ENCODE peak calls at places on chromosomes 4 and X, in five cellular contexts. O is A549, N is IMR-90, Q is GM12878, S is K562. A is an unnamed sample.

GRCh38 chr4:145351922-145352321 is 129.7 kb upstream of the SMAD1 start:
- DNase-seq in O (no peak), N (no peak), Q (no peak), S (no peak), A (no peak)

GRCh38 chrX:9677098-9677739 is 88.4 kb downstream of the GPR143 start:
- DNase-seq in O (no peak), N (peak), Q (peak), S (no peak), A (no peak)

GRCh38 chr4:110637408-110638131 is 14.7 kb upstream of the PITX2 start:
- DNase-seq in O (no peak), N (no peak), Q (no peak), S (no peak), A (no peak)

GRCh38 chrX:136850441-136851175 is 29.9 kb downstream of the RBMX start:
- DNase-seq in O (no peak), N (no peak), Q (no peak), S (no peak), A (no peak)

GRCh38 chr4:68655764-68656444 is 14.5 kb downstream of the UGT2B15 start:
- DNase-seq in O (peak), N (no peak), Q (no peak), S (no peak), A (no peak)

GRCh38 chr4:61445374-61446063 is 245.4 kb downstream of the ADGRL3 start:
- DNase-seq in O (no peak), N (no peak), Q (no peak), S (no peak), A (no peak)

GRCh38 chr4:147723316-147723715 is 8.6 kb upstream of the ARHGAP10 start:
- DNase-seq in O (no peak), N (no peak), Q (no peak), S (no peak), A (no peak)

GRCh38 chrX:2875798-2876399 is 47.2 kb downstream of the GYG2 start:
- DNase-seq in O (peak), N (no peak), Q (no peak), S (no peak), A (peak)

GRCh38 chrX:17376381-17377046 is 1.5 kb downstream of the NHS start:
- DNase-seq in O (peak), N (no peak), Q (no peak), S (no peak), A (no peak)

GRCh38 chr4:128394778-128395177 is 107.2 kb upstream of the PGRMC2 start:
- DNase-seq in O (no peak), N (peak), Q (no peak), S (no peak), A (no peak)

GRCh38 chrX:10769696-10770619 is 149.6 kb upstream of the MID1 start:
- DNase-seq in O (no peak), N (peak), Q (no peak), S (no peak), A (no peak)

GRCh38 chr4:190020790-190021717 is 6.0 kb downstream of the FRG2 start:
- DNase-seq in O (peak), N (peak), Q (no peak), S (peak), A (peak)

GRCh38 chr4:74874785-74875367 is 58.0 kb upstream of the PARM1 start:
- DNase-seq in O (peak), N (peak), Q (peak), S (peak), A (peak)

GRCh38 chr4:106303548-106303947 is 12.5 kb downstream of the TBCK start:
- DNase-seq in O (no peak), N (no peak), Q (no peak), S (no peak), A (no peak)

GRCh38 chr4:69828828-69829227 is 31.1 kb downstream of the SULT1E1 start:
- DNase-seq in O (no peak), N (no peak), Q (no peak), S (no peak), A (no peak)

GRCh38 chrX:107571296-107571998 is 56.9 kb upstream of the PRPS1 start:
- DNase-seq in O (peak), N (peak), Q (no peak), S (no peak), A (no peak)

GRCh38 chr4:74365761-74366160 is 816 bp downstream of the EREG start:
- DNase-seq in O (no peak), N (no peak), Q (no peak), S (peak), A (peak)

GRCh38 chr4:160592258-160592657 is 1489.4 kb downstream of the RAPGEF2 start:
- DNase-seq in O (no peak), N (no peak), Q (no peak), S (no peak), A (no peak)

GRCh38 chr4:44544158-44544557 is 95.5 kb upstream of the KCTD8 start:
- DNase-seq in O (no peak), N (no peak), Q (no peak), S (no peak), A (no peak)

GRCh38 chr4:182103614-182104319 is 139.4 kb upstream of the TENM3 start:
- DNase-seq in O (no peak), N (no peak), Q (no peak), S (no peak), A (no peak)

GRCh38 chr4:787561-787981 is 38.4 kb downstream of the CPLX1 start:
- DNase-seq in O (no peak), N (no peak), Q (no peak), S (no peak), A (peak)

GRCh38 chr4:169009281-169010124 is 552 bp downstream of the CBR4 start:
- DNase-seq in O (peak), N (peak), Q (no peak), S (peak), A (no peak)

GRCh38 chrX:22135994-22136684 is 104.0 kb downstream of the PHEX start:
- DNase-seq in O (peak), N (peak), Q (no peak), S (peak), A (peak)

GRCh38 chrX:31832263-31832662 is 760.4 kb upstream of the FTHL17 start:
- DNase-seq in O (no peak), N (no peak), Q (no peak), S (no peak), A (peak)

GRCh38 chrX:150196300-150196699 is 166.8 kb upstream of the MAMLD1 start:
- DNase-seq in O (no peak), N (no peak), Q (no peak), S (no peak), A (no peak)

GRCh38 chr4:177393236-177393635 is 49.0 kb downstream of the AGA start:
- DNase-seq in O (no peak), N (no peak), Q (no peak), S (no peak), A (no peak)

GRCh38 chr4:65670331-65671031 is at the start of gene EPHA5:
- DNase-seq in O (peak), N (peak), Q (no peak), S (no peak), A (peak)

GRCh38 chr4:26958925-26959653 is 98.4 kb downstream of the STIM2 start:
- DNase-seq in O (no peak), N (no peak), Q (no peak), S (no peak), A (no peak)

GRCh38 chrX:42739258-42739657 is 38.7 kb downstream of the PPP1R2C start:
- DNase-seq in O (no peak), N (no peak), Q (no peak), S (no peak), A (no peak)

GRCh38 chr4:87545052-87545451 is 15.9 kb upstream of the SPARCL1 start:
- DNase-seq in O (no peak), N (no peak), Q (no peak), S (no peak), A (no peak)

GRCh38 chrX:45385767-45386166 is 185.1 kb upstream of the DIPK2B start:
- DNase-seq in O (no peak), N (peak), Q (no peak), S (no peak), A (no peak)

GRCh38 chr4:7787067-7787466 is 152.6 kb downstream of the AFAP1 start:
- DNase-seq in O (no peak), N (no peak), Q (no peak), S (no peak), A (no peak)

GRCh38 chrX:68383540-68383939 is 49.8 kb downstream of the OPHN1 start:
- DNase-seq in O (no peak), N (no peak), Q (no peak), S (no peak), A (no peak)

GRCh38 chr4:89266128-89266527 is 41.5 kb downstream of the GPRIN3 start:
- DNase-seq in O (no peak), N (no peak), Q (no peak), S (no peak), A (no peak)

GRCh38 chr4:102299708-102300107 is 45.6 kb downstream of the SLC39A8 start:
- DNase-seq in O (peak), N (peak), Q (no peak), S (peak), A (peak)

GRCh38 chr4:124941267-124941666 is 228.7 kb upstream of the ANKRD50 start:
- DNase-seq in O (no peak), N (peak), Q (no peak), S (no peak), A (no peak)

GRCh38 chr4:45467157-45467556 is 656.7 kb downstream of the GABRG1 start:
- DNase-seq in O (no peak), N (no peak), Q (no peak), S (no peak), A (no peak)

GRCh38 chr4:140893939-140894338 is 137.8 kb upstream of the TBC1D9 start:
- DNase-seq in O (no peak), N (peak), Q (no peak), S (no peak), A (no peak)

GRCh38 chrX:2145672-2146412 is 354.9 kb downstream of the DHRSX start:
- DNase-seq in O (no peak), N (no peak), Q (no peak), S (no peak), A (no peak)

GRCh38 chrX:131830400-131831184 is 192.5 kb upstream of the STK26 start:
- DNase-seq in O (peak), N (peak), Q (peak), S (peak), A (peak)
- TF ChIP-seq RCOR1 in O (no peak), N (no peak), Q (no peak), S (peak), A (no peak)

GRCh38 chr4:162485486-162485885 is 321.7 kb upstream of the FSTL5 start:
- DNase-seq in O (no peak), N (no peak), Q (no peak), S (no peak), A (no peak)
- TF ChIP-seq RCOR1 in O (no peak), N (no peak), Q (no peak), S (no peak), A (no peak)

GRCh38 chr4:156929706-156930105 is 41.9 kb downstream of the PDGFC start:
- DNase-seq in O (no peak), N (no peak), Q (no peak), S (no peak), A (no peak)

GRCh38 chr4:156934259-156934635 is 37.4 kb downstream of the PDGFC start:
- DNase-seq in O (no peak), N (no peak), Q (no peak), S (no peak), A (no peak)

GRCh38 chr4:156933633-156934258 is 37.9 kb downstream of the PDGFC start:
- DNase-seq in O (peak), N (peak), Q (no peak), S (no peak), A (no peak)

DNA sequence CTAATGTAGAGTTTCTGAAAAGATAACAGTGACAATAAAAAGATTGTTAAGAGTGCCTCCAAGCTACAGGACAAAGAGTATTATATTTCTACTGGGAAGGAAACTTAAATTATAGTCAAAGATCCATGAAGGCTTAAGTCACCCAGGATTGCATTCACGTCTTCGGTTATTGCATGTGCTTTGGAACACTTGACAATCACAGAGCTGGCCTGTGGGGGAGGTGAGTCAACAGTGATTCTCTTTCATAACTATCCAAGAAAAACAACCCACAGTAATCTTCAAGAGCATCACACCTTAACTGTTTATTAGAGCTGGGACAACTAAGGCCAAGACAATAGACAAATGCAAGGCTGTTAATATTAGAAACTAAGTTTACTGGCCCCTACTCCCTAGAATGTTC is 40.3 kb downstream of the PDGFC start:
- DNase-seq in O (peak), N (peak), Q (no peak), S (no peak), A (no peak)
- TF ChIP-seq RCOR1 in O (no peak), N (peak), Q (no peak), S (no peak), A (no peak)

GRCh38 chr4:91935217-91935616 is 368.5 kb upstream of the GRID2 start:
- DNase-seq in O (peak), N (no peak), Q (no peak), S (no peak), A (no peak)
- TF ChIP-seq RCOR1 in O (no peak), N (no peak), Q (no peak), S (no peak), A (no peak)

GRCh38 chrX:117607571-117607970 is 509.0 kb downstream of the KLHL13 start:
- DNase-seq in O (no peak), N (no peak), Q (no peak), S (no peak), A (no peak)
- TF ChIP-seq RCOR1 in O (no peak), N (no peak), Q (no peak), S (no peak), A (no peak)

DNA sequence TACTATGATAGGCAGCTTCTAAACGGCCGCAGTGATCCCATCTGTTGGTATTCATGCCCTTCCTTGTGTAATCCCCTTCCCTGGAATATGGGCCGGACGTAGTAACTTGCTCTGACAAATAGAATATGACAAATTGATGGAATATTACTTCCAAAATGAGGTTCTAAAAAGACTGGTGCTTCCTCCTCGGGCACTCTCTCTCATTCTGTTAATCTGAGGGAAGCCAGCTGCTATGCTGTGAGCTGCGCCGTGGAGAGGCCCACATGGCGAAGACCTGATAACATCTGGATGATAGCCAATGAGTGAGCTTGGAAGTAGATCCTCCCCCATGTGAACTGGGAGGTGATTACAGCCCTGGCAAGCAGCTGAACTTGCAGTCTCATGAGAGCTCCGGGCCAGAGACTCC is 27.2 kb upstream of the SLC25A4 start:
- DNase-seq in O (peak), N (peak), Q (no peak), S (peak), A (peak)
- TF ChIP-seq RCOR1 in O (no peak), N (no peak), Q (no peak), S (peak), A (peak)

DNA sequence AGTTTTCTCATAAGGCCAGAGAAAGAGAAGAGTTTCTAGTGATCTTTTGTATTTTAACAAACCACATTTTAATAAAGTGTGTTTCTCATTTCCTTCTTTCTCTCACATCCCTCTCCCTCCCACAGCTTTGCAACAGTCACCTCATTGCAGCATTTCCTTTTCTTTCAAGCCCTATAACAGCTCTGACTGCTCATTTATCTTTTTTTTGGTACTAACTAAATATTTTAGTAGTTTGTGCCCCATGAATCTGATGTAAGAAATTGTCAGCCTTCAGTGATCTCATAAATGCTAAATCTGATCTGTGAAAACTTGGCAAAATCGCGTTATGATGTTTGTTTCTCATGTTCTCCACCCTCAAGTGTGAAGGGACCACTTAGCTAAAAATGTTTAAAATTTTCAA is 258.5 kb upstream of the SLIT2 start:
- DNase-seq in O (no peak), N (no peak), Q (no peak), S (no peak), A (no peak)
- TF ChIP-seq RCOR1 in O (no peak), N (no peak), Q (no peak), S (no peak), A (no peak)

GRCh38 chr4:37644962-37645361 is 41.2 kb downstream of the RELL1 start:
- DNase-seq in O (peak), N (peak), Q (no peak), S (no peak), A (no peak)
- TF ChIP-seq RCOR1 in O (no peak), N (peak), Q (no peak), S (no peak), A (no peak)

GRCh38 chr4:8870647-8871416 is 807 bp downstream of the HMX1 start:
- DNase-seq in O (no peak), N (no peak), Q (no peak), S (no peak), A (peak)
- TF ChIP-seq RCOR1 in O (no peak), N (no peak), Q (no peak), S (no peak), A (no peak)

A was measured in SK-N-SH.